ENCODE peak calls at places on chromosomes 16 and 17, in nine cellular contexts. One of them, this sample, is unnamed.

GRCh38 chr16:85306071-85306792 is 194.0 kb upstream of the CIBAR2 start:
- DNase-seq in HEK293T: no peak
- DNase-seq in HCT116: peak
- DNase-seq in HTR-8/SVneo: peak
- DNase-seq in AG09309: peak
- DNase-seq in AG04449: no peak
- DNase-seq in KG1: peak
- DNase-seq in stromal cell of bone marrow: peak
- DNase-seq in H9: peak
- DNase-seq in this sample: peak

GRCh38 chr16:80947708-80948615 is 58.7 kb downstream of the CMC2 start:
- DNase-seq in HEK293T: no peak
- DNase-seq in HCT116: no peak
- DNase-seq in HTR-8/SVneo: no peak
- DNase-seq in AG09309: no peak
- DNase-seq in AG04449: no peak
- DNase-seq in KG1: no peak
- DNase-seq in stromal cell of bone marrow: no peak
- DNase-seq in H9: no peak
- DNase-seq in this sample: no peak

GRCh38 chr16:46972971-46973456 is 460 bp downstream of the DNAJA2 start:
- DNase-seq in HEK293T: peak
- DNase-seq in HCT116: no peak
- DNase-seq in HTR-8/SVneo: peak
- DNase-seq in AG09309: no peak
- DNase-seq in AG04449: no peak
- DNase-seq in KG1: no peak
- DNase-seq in stromal cell of bone marrow: no peak
- DNase-seq in H9: peak
- DNase-seq in this sample: no peak

GRCh38 chr16:495127-495748 is 32.3 kb upstream of the CAPN15 start:
- DNase-seq in HEK293T: peak
- DNase-seq in HCT116: no peak
- DNase-seq in HTR-8/SVneo: peak
- DNase-seq in AG09309: no peak
- DNase-seq in AG04449: no peak
- DNase-seq in KG1: no peak
- DNase-seq in stromal cell of bone marrow: peak
- DNase-seq in H9: peak
- DNase-seq in this sample: no peak

GRCh38 chr17:34741967-34742366 is 162.6 kb downstream of the TMEM132E start:
- DNase-seq in HEK293T: no peak
- DNase-seq in HCT116: no peak
- DNase-seq in HTR-8/SVneo: no peak
- DNase-seq in AG09309: no peak
- DNase-seq in AG04449: no peak
- DNase-seq in KG1: no peak
- DNase-seq in stromal cell of bone marrow: no peak
- DNase-seq in H9: peak
- DNase-seq in this sample: no peak

GRCh38 chr16:88758227-88758943 is 26.6 kb downstream of the PIEZO1 start:
- DNase-seq in HEK293T: no peak
- DNase-seq in HCT116: no peak
- DNase-seq in HTR-8/SVneo: no peak
- DNase-seq in AG09309: no peak
- DNase-seq in AG04449: no peak
- DNase-seq in KG1: no peak
- DNase-seq in stromal cell of bone marrow: no peak
- DNase-seq in H9: no peak
- DNase-seq in this sample: no peak

GRCh38 chr17:66386789-66387351 is 84.5 kb downstream of the PRKCA start:
- DNase-seq in HEK293T: no peak
- DNase-seq in HCT116: no peak
- DNase-seq in HTR-8/SVneo: no peak
- DNase-seq in AG09309: no peak
- DNase-seq in AG04449: no peak
- DNase-seq in KG1: no peak
- DNase-seq in stromal cell of bone marrow: no peak
- DNase-seq in H9: no peak
- DNase-seq in this sample: no peak

GRCh38 chr16:73743665-73744496 is 552.7 kb upstream of the PSMD7 start:
- DNase-seq in HEK293T: peak
- DNase-seq in HCT116: no peak
- DNase-seq in HTR-8/SVneo: no peak
- DNase-seq in AG09309: no peak
- DNase-seq in AG04449: no peak
- DNase-seq in KG1: no peak
- DNase-seq in stromal cell of bone marrow: no peak
- DNase-seq in H9: peak
- DNase-seq in this sample: no peak

GRCh38 chr16:57622361-57623250 is 5.8 kb upstream of the ADGRG1 start:
- DNase-seq in HEK293T: no peak
- DNase-seq in HCT116: no peak
- DNase-seq in HTR-8/SVneo: no peak
- DNase-seq in AG09309: no peak
- DNase-seq in AG04449: no peak
- DNase-seq in KG1: no peak
- DNase-seq in stromal cell of bone marrow: no peak
- DNase-seq in H9: no peak
- DNase-seq in this sample: no peak

GRCh38 chr17:72682597-72682996 is 409.9 kb downstream of the SLC39A11 start:
- DNase-seq in HEK293T: no peak
- DNase-seq in HCT116: no peak
- DNase-seq in HTR-8/SVneo: peak
- DNase-seq in AG09309: no peak
- DNase-seq in AG04449: no peak
- DNase-seq in KG1: no peak
- DNase-seq in stromal cell of bone marrow: no peak
- DNase-seq in H9: no peak
- DNase-seq in this sample: no peak

GRCh38 chr16:84329849-84330684 is 35.4 kb downstream of the WFDC1 start:
- DNase-seq in HEK293T: no peak
- DNase-seq in HCT116: no peak
- DNase-seq in HTR-8/SVneo: no peak
- DNase-seq in AG09309: no peak
- DNase-seq in AG04449: no peak
- DNase-seq in KG1: no peak
- DNase-seq in stromal cell of bone marrow: no peak
- DNase-seq in H9: no peak
- DNase-seq in this sample: no peak

GRCh38 chr16:53504161-53504663 is 1.2 kb upstream of the AKTIP start:
- DNase-seq in HEK293T: no peak
- DNase-seq in HCT116: no peak
- DNase-seq in HTR-8/SVneo: no peak
- DNase-seq in AG09309: no peak
- DNase-seq in AG04449: no peak
- DNase-seq in KG1: no peak
- DNase-seq in stromal cell of bone marrow: peak
- DNase-seq in H9: no peak
- DNase-seq in this sample: no peak

GRCh38 chr17:39705786-39706348 is 6.0 kb downstream of the ERBB2 start:
- DNase-seq in HEK293T: no peak
- DNase-seq in HCT116: peak
- DNase-seq in HTR-8/SVneo: no peak
- DNase-seq in AG09309: no peak
- DNase-seq in AG04449: no peak
- DNase-seq in KG1: no peak
- DNase-seq in stromal cell of bone marrow: no peak
- DNase-seq in H9: peak
- DNase-seq in this sample: no peak

GRCh38 chr16:931651-932500 is 38.9 kb downstream of the LMF1 start:
- DNase-seq in HEK293T: no peak
- DNase-seq in HCT116: no peak
- DNase-seq in HTR-8/SVneo: no peak
- DNase-seq in AG09309: no peak
- DNase-seq in AG04449: no peak
- DNase-seq in KG1: no peak
- DNase-seq in stromal cell of bone marrow: no peak
- DNase-seq in H9: no peak
- DNase-seq in this sample: no peak

GRCh38 chr17:5931611-5932010 is 138.6 kb upstream of the WSCD1 start:
- DNase-seq in HEK293T: no peak
- DNase-seq in HCT116: no peak
- DNase-seq in HTR-8/SVneo: no peak
- DNase-seq in AG09309: no peak
- DNase-seq in AG04449: no peak
- DNase-seq in KG1: no peak
- DNase-seq in stromal cell of bone marrow: no peak
- DNase-seq in H9: no peak
- DNase-seq in this sample: no peak

GRCh38 chr17:32671891-32672290 is 185.1 kb downstream of the CDK5R1 start:
- DNase-seq in HEK293T: no peak
- DNase-seq in HCT116: no peak
- DNase-seq in HTR-8/SVneo: no peak
- DNase-seq in AG09309: no peak
- DNase-seq in AG04449: no peak
- DNase-seq in KG1: no peak
- DNase-seq in stromal cell of bone marrow: peak
- DNase-seq in H9: no peak
- DNase-seq in this sample: no peak

GRCh38 chr16:80725566-80726162 is 78.7 kb downstream of the CDYL2 start:
- DNase-seq in HEK293T: no peak
- DNase-seq in HCT116: no peak
- DNase-seq in HTR-8/SVneo: no peak
- DNase-seq in AG09309: no peak
- DNase-seq in AG04449: no peak
- DNase-seq in KG1: no peak
- DNase-seq in stromal cell of bone marrow: no peak
- DNase-seq in H9: no peak
- DNase-seq in this sample: no peak

GRCh38 chr17:20173091-20173490 is 163.9 kb downstream of the SPECC1 start:
- DNase-seq in HEK293T: no peak
- DNase-seq in HCT116: no peak
- DNase-seq in HTR-8/SVneo: no peak
- DNase-seq in AG09309: no peak
- DNase-seq in AG04449: no peak
- DNase-seq in KG1: no peak
- DNase-seq in stromal cell of bone marrow: no peak
- DNase-seq in H9: no peak
- DNase-seq in this sample: no peak

GRCh38 chr17:82696916-82697807 is 1.3 kb downstream of the RAB40B start:
- DNase-seq in HEK293T: no peak
- DNase-seq in HCT116: no peak
- DNase-seq in HTR-8/SVneo: no peak
- DNase-seq in AG09309: no peak
- DNase-seq in AG04449: no peak
- DNase-seq in KG1: no peak
- DNase-seq in stromal cell of bone marrow: no peak
- DNase-seq in H9: peak
- DNase-seq in this sample: no peak

GRCh38 chr17:22704674-22705073 is 1012.4 kb downstream of the KCNJ18 start:
- DNase-seq in HEK293T: no peak
- DNase-seq in HCT116: no peak
- DNase-seq in HTR-8/SVneo: no peak
- DNase-seq in AG09309: no peak
- DNase-seq in AG04449: no peak
- DNase-seq in KG1: no peak
- DNase-seq in stromal cell of bone marrow: no peak
- DNase-seq in H9: no peak
- DNase-seq in this sample: no peak